ENCODE peak calls at places on chromosome 1, in six cellular contexts. S is lung microvascular endothelial cell; B is T-helper 17 cell; V is effector CD4-positive, alpha-beta T cell; R is GOT3; P is fibroblast of lung. Q is an unnamed sample.

GRCh38 chr1:54705153-54705552 is 10.5 kb upstream of the TTC4 start:
- DNase-seq in S (peak; percentile 12), B (no peak), V (no peak), R (no peak), P (no peak), Q (no peak)

GRCh38 chr1:30780409-30780808 is 22.8 kb upstream of the LAPTM5 start:
- DNase-seq in S (no peak), B (no peak), V (no peak), R (no peak), P (no peak), Q (no peak)

GRCh38 chr1:33055210-33055991 is 18.7 kb upstream of the AK2 start:
- DNase-seq in S (peak; percentile 91), B (no peak), V (no peak), R (no peak), P (peak; percentile 91), Q (no peak)

GRCh38 chr1:226870323-226871046 is at the start of gene PSEN2:
- DNase-seq in S (peak; percentile 66), B (peak; percentile 43), V (peak; percentile 28), R (peak; percentile 87), P (peak; percentile 27), Q (peak; percentile 73)

GRCh38 chr1:111857251-111857651 is 101.5 kb downstream of the DDX20 start:
- DNase-seq in S (no peak), B (no peak), V (no peak), R (no peak), P (no peak), Q (no peak)

GRCh38 chr1:174217248-174217647 is 57.9 kb downstream of the RABGAP1L start:
- DNase-seq in S (no peak), B (no peak), V (no peak), R (no peak), P (no peak), Q (no peak)

GRCh38 chr1:23249785-23250184 is 32.5 kb upstream of the HTR1D start:
- DNase-seq in S (peak; percentile 5), B (no peak), V (no peak), R (no peak), P (peak; percentile 81), Q (no peak)

GRCh38 chr1:167057297-167057688 is 32.9 kb downstream of the GPA33 start:
- DNase-seq in S (peak; percentile 51), B (no peak), V (no peak), R (no peak), P (peak; percentile 20), Q (no peak)

GRCh38 chr1:201759194-201759814 is 69.7 kb upstream of the IPO9 start:
- DNase-seq in S (no peak), B (no peak), V (no peak), R (no peak), P (peak; percentile 50), Q (no peak)

GRCh38 chr1:247118946-247119446 is 14.8 kb upstream of the ZNF669 start:
- DNase-seq in S (peak; percentile 20), B (no peak), V (no peak), R (no peak), P (peak; percentile 21), Q (no peak)